ENCODE peak calls at places on chromosomes 1 and 21, in seven cellular contexts. P, Z, T, K, B, O and C are unnamed samples.

GRCh38 chr1:78527706-78528105 is 36.9 kb downstream of the PTGFR start:
- DNase-seq in P (no peak), Z (no peak), T (no peak), K (no peak), B (no peak), O (no peak), C (peak)

GRCh38 chr1:209544098-209544497 is 39.4 kb upstream of the CAMK1G start:
- DNase-seq in P (no peak), Z (no peak), T (no peak), K (no peak), B (no peak), O (no peak), C (no peak)

GRCh38 chr21:17828223-17828622 is 9.1 kb upstream of the C21orf91 start:
- DNase-seq in P (no peak), Z (no peak), T (no peak), K (no peak), B (no peak), O (no peak), C (peak)

GRCh38 chr1:21633141-21633755 is 35.9 kb downstream of the RAP1GAP start:
- DNase-seq in P (no peak), Z (no peak), T (peak), K (no peak), B (no peak), O (no peak), C (no peak)

GRCh38 chr1:36300526-36300925 is 5.6 kb upstream of the SH3D21 start:
- DNase-seq in P (no peak), Z (no peak), T (peak), K (no peak), B (no peak), O (no peak), C (peak)

GRCh38 chr1:110647254-110647891 is 27.4 kb downstream of the KCNA3 start:
- DNase-seq in P (no peak), Z (no peak), T (no peak), K (no peak), B (no peak), O (no peak), C (no peak)

GRCh38 chr1:39757501-39757900 is 13.6 kb downstream of the OXCT2 start:
- DNase-seq in P (no peak), Z (no peak), T (no peak), K (no peak), B (no peak), O (no peak), C (no peak)

GRCh38 chr1:165717918-165718515 is 19.7 kb upstream of the ALDH9A1 start:
- DNase-seq in P (no peak), Z (no peak), T (peak), K (no peak), B (peak), O (peak), C (peak)

GRCh38 chr1:77544845-77545244 is 137.6 kb downstream of the ZZZ3 start:
- DNase-seq in P (no peak), Z (no peak), T (no peak), K (no peak), B (no peak), O (no peak), C (no peak)

GRCh38 chr1:232551281-232551835 is 78.6 kb downstream of the SIPA1L2 start:
- DNase-seq in P (no peak), Z (no peak), T (peak), K (no peak), B (no peak), O (no peak), C (peak)

GRCh38 chr21:26966978-26967913 is at the start of gene ADAMTS5:
- DNase-seq in P (peak), Z (peak), T (peak), K (no peak), B (no peak), O (no peak), C (peak)

GRCh38 chr1:232274236-232274855 is 355.6 kb downstream of the SIPA1L2 start:
- DNase-seq in P (no peak), Z (no peak), T (no peak), K (no peak), B (no peak), O (no peak), C (no peak)

GRCh38 chr1:216531308-216532239 is 108.3 kb upstream of the USH2A start:
- DNase-seq in P (no peak), Z (no peak), T (peak), K (no peak), B (peak), O (peak), C (peak)

GRCh38 chr1:236673284-236673919 is 12.9 kb upstream of the ACTN2 start:
- DNase-seq in P (no peak), Z (no peak), T (no peak), K (no peak), B (no peak), O (no peak), C (no peak)

GRCh38 chr1:154988053-154988954 is 5.1 kb upstream of the LENEP start:
- DNase-seq in P (no peak), Z (no peak), T (no peak), K (no peak), B (no peak), O (no peak), C (no peak)

GRCh38 chr1:39852214-39852791 is 31.0 kb downstream of the TRIT1 start:
- DNase-seq in P (no peak), Z (no peak), T (peak), K (no peak), B (peak), O (no peak), C (peak)

GRCh38 chr1:182056596-182057366 is 4.7 kb downstream of the ZNF648 start:
- DNase-seq in P (peak), Z (no peak), T (no peak), K (no peak), B (no peak), O (no peak), C (no peak)

GRCh38 chr1:42658880-42659337 is 686 bp downstream of the PPIH start:
- DNase-seq in P (no peak), Z (no peak), T (no peak), K (no peak), B (no peak), O (no peak), C (peak)

GRCh38 chr1:150917387-150917786 is 8.8 kb upstream of the SETDB1 start:
- DNase-seq in P (no peak), Z (no peak), T (no peak), K (no peak), B (no peak), O (no peak), C (no peak)

GRCh38 chr1:176775996-176776395 is 313.0 kb downstream of the PAPPA2 start:
- DNase-seq in P (no peak), Z (no peak), T (no peak), K (no peak), B (no peak), O (no peak), C (no peak)

GRCh38 chr1:147624529-147624928 is 45.8 kb downstream of the ACP6 start:
- DNase-seq in P (no peak), Z (no peak), T (no peak), K (no peak), B (no peak), O (no peak), C (no peak)

GRCh38 chr1:195768377-195768776 is 839.9 kb downstream of the KCNT2 start:
- DNase-seq in P (no peak), Z (no peak), T (no peak), K (no peak), B (no peak), O (no peak), C (no peak)

GRCh38 chr1:148372731-148373130 is 110.4 kb downstream of the PPIAL4G start:
- DNase-seq in P (no peak), Z (no peak), T (no peak), K (no peak), B (no peak), O (no peak), C (peak)

GRCh38 chr1:56547977-56548376 is 31.4 kb downstream of the PLPP3 start:
- DNase-seq in P (no peak), Z (no peak), T (no peak), K (no peak), B (no peak), O (peak), C (no peak)

GRCh38 chr1:201059871-201060555 is 36.5 kb upstream of the KIF21B start:
- DNase-seq in P (no peak), Z (no peak), T (no peak), K (no peak), B (no peak), O (no peak), C (no peak)

GRCh38 chr21:33747420-33747819 is 105.1 kb downstream of the ITSN1 start:
- DNase-seq in P (no peak), Z (no peak), T (no peak), K (no peak), B (no peak), O (no peak), C (no peak)